ENCODE peak calls at places on chromosomes 13 and 19, in five cellular contexts. G is ovary, I is lower leg skin, A is uterus, S is spleen. Y is an unnamed sample.

GRCh38 chr13:110317093-110317492 is 10.0 kb downstream of the COL4A2 start:
- DNase-seq in G (no peak), I (peak), A (no peak), S (no peak), Y (no peak)

GRCh38 chr13:80337706-80338105 is 3.2 kb downstream of the SPRY2 start:
- DNase-seq in A (no peak), S (no peak), G (no peak), I (no peak), Y (no peak)

GRCh38 chr19:42062381-42062780 is 7.6 kb downstream of the GRIK5 start:
- DNase-seq in S (no peak), I (no peak), G (no peak), A (no peak), Y (no peak)

GRCh38 chr13:73956795-73957408 is 177.3 kb downstream of the KLF12 start:
- DNase-seq in I (no peak), S (no peak), A (no peak), G (no peak), Y (no peak)

GRCh38 chr13:46679369-46680180 is 117.4 kb downstream of the ESD start:
- DNase-seq in A (peak), S (peak), G (no peak), I (no peak), Y (no peak)

GRCh38 chr13:95552539-95553270 is at the start of gene CLDN10:
- DNase-seq in G (no peak), S (peak), I (no peak), A (no peak), Y (no peak)

GRCh38 chr13:37602743-37603381 is 4.3 kb upstream of the POSTN start:
- DNase-seq in I (no peak), S (no peak), G (no peak), A (no peak), Y (no peak)

GRCh38 chr13:109408596-109409382 is 377.6 kb downstream of the IRS2 start:
- DNase-seq in G (no peak), I (peak), S (no peak), A (no peak), Y (no peak)

GRCh38 chr19:54124393-54124792 is 8.8 kb downstream of the PRPF31 start:
- DNase-seq in S (no peak), A (no peak), I (no peak), G (no peak), Y (no peak)

GRCh38 chr13:75458696-75459422 is 23.1 kb downstream of the TBC1D4 start:
- DNase-seq in I (no peak), S (no peak), A (no peak), G (no peak), Y (no peak)

GRCh38 chr13:59477011-59477410 is 686.7 kb downstream of the DIAPH3 start:
- DNase-seq in S (no peak), G (no peak), I (no peak), A (no peak), Y (no peak)

GRCh38 chr13:26881154-26881553 is 120.6 kb upstream of the GPR12 start:
- DNase-seq in I (no peak), A (no peak), G (no peak), S (no peak), Y (no peak)

GRCh38 chr19:45138303-45138751 is 22.5 kb downstream of the NKPD1 start:
- DNase-seq in G (no peak), S (no peak), I (no peak), A (no peak), Y (no peak)

GRCh38 chr19:45484273-45484945 is 12.4 kb downstream of the RTN2 start:
- DNase-seq in G (peak), I (no peak), S (no peak), A (no peak), Y (no peak)

GRCh38 chr19:52898101-52898500 is 666 bp upstream of the ZNF320 start:
- DNase-seq in A (peak), S (peak), I (peak), G (peak), Y (no peak)

GRCh38 chr19:53813996-53814395 is 10.1 kb downstream of the NLRP12 start:
- DNase-seq in G (no peak), A (no peak), I (no peak), S (no peak), Y (no peak)

GRCh38 chr19:49894879-49895565 is 1.7 kb downstream of the IL4I1 start:
- DNase-seq in A (no peak), S (no peak), I (no peak), G (no peak), Y (no peak)

GRCh38 chr19:3095375-3096191 is 1.4 kb downstream of the GNA11 start:
- DNase-seq in S (peak), G (peak), I (no peak), A (no peak), Y (no peak)

GRCh38 chr13:50616101-50616500 is 227.4 kb downstream of the DLEU7 start:
- DNase-seq in A (no peak), I (no peak), G (no peak), S (no peak), Y (no peak)

GRCh38 chr19:53422551-53422950 is 9.2 kb upstream of the ZNF761 start:
- DNase-seq in I (no peak), A (no peak), G (no peak), S (no peak), Y (no peak)

GRCh38 chr19:41323430-41324125 is 13.6 kb downstream of the CCDC97 start:
- DNase-seq in A (peak), G (peak), I (peak), S (no peak), Y (peak)

GRCh38 chr13:42063105-42063504 is 14.7 kb downstream of the DGKH start:
- DNase-seq in S (no peak), I (no peak), A (no peak), G (no peak), Y (no peak)

GRCh38 chr13:86848716-86849115 is 822.5 kb upstream of the SLITRK5 start:
- DNase-seq in S (no peak), I (no peak), A (no peak), G (no peak), Y (no peak)

GRCh38 chr13:45511310-45512147 is 46.8 kb downstream of the COG3 start:
- DNase-seq in I (no peak), S (no peak), G (no peak), A (no peak), Y (no peak)

GRCh38 chr19:43611788-43612187 is at the start of gene SRRM5:
- DNase-seq in G (no peak), A (no peak), I (no peak), S (no peak), Y (no peak)

GRCh38 chr19:1949304-1950101 is 8.5 kb downstream of the CSNK1G2 start:
- DNase-seq in A (no peak), I (no peak), G (no peak), S (no peak), Y (no peak)
- TF ChIP-seq POLR2A in A (no peak), I (no peak), G (no peak), S (no peak), Y (no peak)

GRCh38 chr19:1087813-1088418 is 7.3 kb downstream of the POLR2E start:
- DNase-seq in S (peak), A (no peak), G (no peak), I (no peak), Y (no peak)
- TF ChIP-seq POLR2A in S (no peak), A (no peak), G (no peak), I (no peak), Y (no peak)

GRCh38 chr19:46704379-46705076 is 12.4 kb downstream of the PRKD2 start:
- DNase-seq in G (peak), I (peak), S (peak), A (peak), Y (peak)
- TF ChIP-seq POLR2A in G (no peak), I (no peak), S (no peak), A (no peak), Y (no peak)

GRCh38 chr19:35853038-35853756 is 893 bp upstream of the NPHS1 start:
- DNase-seq in I (no peak), S (no peak), A (no peak), G (no peak), Y (no peak)

GRCh38 chr19:35848486-35848885 is 3.8 kb downstream of the NPHS1 start:
- DNase-seq in G (no peak), I (no peak), S (no peak), A (no peak), Y (no peak)

GRCh38 chr19:35848919-35849505 is 3.3 kb downstream of the NPHS1 start:
- DNase-seq in I (no peak), A (no peak), S (no peak), G (no peak), Y (no peak)

GRCh38 chr19:35852029-35852780 is at the start of gene NPHS1:
- DNase-seq in I (no peak), G (no peak), A (no peak), S (no peak), Y (no peak)

DNA sequence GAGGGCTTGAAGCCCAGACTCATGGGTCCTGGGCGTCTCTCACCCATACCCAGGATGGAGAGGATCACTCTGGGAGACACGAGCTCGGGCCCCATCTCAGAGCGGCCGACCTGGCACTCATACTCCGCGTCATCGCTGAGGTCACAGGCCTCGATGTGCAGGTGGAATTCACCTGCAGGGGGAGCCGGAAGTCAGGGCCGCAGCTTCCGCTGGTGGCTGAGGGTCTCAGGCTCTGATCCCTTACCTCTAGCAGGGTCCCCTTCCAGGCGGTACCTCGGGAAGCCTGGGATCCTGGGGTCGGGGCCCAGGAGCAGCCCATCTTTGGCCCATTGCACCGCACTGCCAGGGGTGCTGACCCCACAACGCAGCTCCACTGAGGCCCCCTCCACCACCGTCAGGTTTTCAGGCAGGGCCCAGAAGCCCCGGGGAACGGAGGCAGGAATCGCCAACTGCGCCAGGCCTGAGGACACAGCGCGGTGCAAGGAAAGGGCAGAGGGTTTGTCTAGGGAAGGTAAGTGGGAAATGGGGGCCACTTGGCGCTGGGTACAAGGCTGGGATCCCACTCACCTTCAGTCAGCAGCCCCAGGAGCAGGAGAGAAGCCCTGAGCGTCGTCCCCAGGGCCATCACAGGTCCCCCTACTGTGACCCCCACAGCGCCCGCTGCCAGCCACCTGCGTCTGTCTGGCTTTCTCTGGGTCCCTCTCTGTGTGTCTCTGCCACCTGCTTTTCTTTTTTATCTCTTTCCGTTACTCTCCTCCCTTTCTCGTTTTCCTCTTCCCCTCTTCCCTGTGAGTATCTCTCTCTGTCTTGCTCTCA is 883 bp downstream of the NPHS1 start:
- DNase-seq in S (no peak), A (no peak), G (no peak), I (no peak), Y (no peak)
- TF ChIP-seq POLR2A in S (no peak), A (no peak), G (no peak), I (no peak), Y (no peak)

GRCh38 chr19:58543826-58544590 is at the start of gene TRIM28:
- DNase-seq in S (peak), G (peak), A (peak), I (peak), Y (peak)

GRCh38 chr19:58536852-58537798 is 6.7 kb upstream of the TRIM28 start:
- DNase-seq in I (no peak), A (no peak), S (no peak), G (no peak), Y (no peak)

GRCh38 chr19:58535857-58536256 is 8.0 kb upstream of the TRIM28 start:
- DNase-seq in A (no peak), G (no peak), I (no peak), S (no peak), Y (no peak)

DNA sequence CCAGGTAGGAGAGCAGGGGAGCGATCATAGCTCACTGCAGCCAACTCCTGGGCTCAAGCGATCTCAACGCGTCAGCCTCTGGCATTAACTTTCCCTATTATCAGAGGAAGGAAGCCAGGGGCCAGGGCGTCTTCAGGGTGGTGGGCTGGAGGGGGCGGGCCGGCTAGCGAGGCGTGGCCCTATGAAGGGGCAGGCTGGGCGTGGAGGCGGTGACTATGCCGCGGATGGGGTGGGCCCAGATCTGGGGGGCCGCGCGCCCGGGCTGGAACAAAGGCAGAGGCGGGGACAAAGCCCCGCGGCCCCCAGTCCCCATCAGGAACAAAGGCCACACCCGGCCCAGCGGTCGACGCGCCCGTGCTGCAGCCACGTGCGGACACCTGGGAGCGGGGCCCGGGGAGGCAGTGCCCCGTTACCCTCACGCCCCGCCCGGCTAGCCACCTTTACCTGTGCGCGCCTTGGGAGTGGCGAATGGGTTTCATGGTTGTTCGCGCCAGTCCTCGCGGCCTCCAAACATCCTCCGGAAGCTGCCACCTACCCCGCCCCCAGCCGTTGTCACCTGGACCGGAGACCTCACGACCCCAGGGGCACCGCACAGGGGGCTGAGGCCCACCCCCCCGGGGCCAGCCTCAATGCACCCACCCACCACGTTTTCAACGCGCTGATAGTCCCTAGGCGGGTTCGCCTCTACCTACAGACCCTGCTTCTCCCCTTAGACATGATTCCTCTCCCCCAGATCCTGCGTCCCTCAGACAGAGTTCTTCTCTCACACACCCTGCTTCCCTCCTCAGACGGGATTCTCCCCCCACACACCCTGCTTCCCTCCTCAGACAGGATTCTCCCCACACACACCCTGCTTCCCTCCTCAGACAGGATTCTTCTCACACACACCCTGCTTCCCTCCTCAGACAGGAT is 5.4 kb upstream of the TRIM28 start:
- DNase-seq in G (no peak), I (peak), S (no peak), A (no peak), Y (peak)
- TF ChIP-seq POLR2A in G (no peak), I (no peak), S (no peak), A (peak), Y (no peak)

DNA sequence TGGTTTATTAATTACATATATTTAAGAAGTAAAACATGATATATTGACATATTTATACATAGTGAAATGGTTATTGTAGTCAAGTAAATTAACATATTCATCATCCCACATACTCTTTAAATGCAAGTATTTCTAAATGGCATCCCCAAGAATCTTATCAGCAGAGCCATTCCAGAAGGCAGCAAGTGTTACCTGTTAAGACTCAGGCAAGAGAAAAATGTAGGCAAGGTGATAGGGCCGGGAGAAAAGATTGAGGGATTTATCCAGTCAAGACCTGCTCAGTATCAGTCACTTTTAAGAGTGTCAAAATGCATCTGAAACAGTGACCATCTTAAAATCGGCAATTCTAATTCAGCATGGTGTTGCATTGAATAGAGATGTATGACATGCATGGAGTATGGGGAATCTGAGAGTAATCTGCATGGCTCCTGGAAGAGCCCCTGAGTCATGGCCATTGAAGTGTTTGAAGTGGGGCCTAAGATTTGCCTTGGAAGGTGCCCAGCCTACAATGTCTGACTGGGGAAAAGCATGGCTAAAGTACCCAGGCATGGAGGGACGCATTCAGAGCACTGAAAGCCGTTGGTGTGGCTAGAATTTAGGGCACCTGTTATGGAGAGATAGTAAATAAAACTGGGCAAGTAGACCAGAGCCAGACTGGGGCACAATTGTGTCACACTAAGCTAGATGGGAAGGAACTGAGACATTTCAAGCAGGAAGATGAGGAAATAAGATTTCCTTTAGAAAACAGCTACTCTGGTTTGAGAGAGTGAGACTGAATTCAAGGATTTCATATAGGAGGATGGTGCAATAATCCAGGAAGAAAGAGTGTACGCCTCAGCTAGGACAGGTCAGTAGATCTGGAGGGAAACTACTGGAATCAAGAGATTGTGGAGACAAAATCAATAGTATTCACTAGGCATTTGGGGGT is 25.0 kb upstream of the C1QTNF9B start:
- DNase-seq in I (no peak), S (no peak), G (no peak), A (no peak), Y (no peak)
- TF ChIP-seq POLR2A in I (no peak), S (no peak), G (no peak), A (no peak), Y (no peak)

GRCh38 chr19:7618366-7618765 is 11.0 kb downstream of the XAB2 start:
- DNase-seq in I (no peak), G (no peak), S (no peak), A (no peak), Y (no peak)
- TF ChIP-seq POLR2A in I (no peak), G (no peak), S (no peak), A (no peak), Y (no peak)

GRCh38 chr19:10896851-10897526 is 25.6 kb downstream of the CARM1 start:
- DNase-seq in A (no peak), G (no peak), I (no peak), S (no peak), Y (no peak)

GRCh38 chr19:10892256-10892655 is 20.9 kb downstream of the CARM1 start:
- DNase-seq in S (no peak), I (no peak), A (no peak), G (no peak), Y (no peak)

GRCh38 chr19:10895363-10895762 is 24.0 kb downstream of the CARM1 start:
- DNase-seq in I (no peak), G (no peak), S (no peak), A (no peak), Y (no peak)

GRCh38 chr19:10895920-10896319 is 24.6 kb downstream of the CARM1 start:
- DNase-seq in S (no peak), I (no peak), A (no peak), G (no peak), Y (no peak)

DNA sequence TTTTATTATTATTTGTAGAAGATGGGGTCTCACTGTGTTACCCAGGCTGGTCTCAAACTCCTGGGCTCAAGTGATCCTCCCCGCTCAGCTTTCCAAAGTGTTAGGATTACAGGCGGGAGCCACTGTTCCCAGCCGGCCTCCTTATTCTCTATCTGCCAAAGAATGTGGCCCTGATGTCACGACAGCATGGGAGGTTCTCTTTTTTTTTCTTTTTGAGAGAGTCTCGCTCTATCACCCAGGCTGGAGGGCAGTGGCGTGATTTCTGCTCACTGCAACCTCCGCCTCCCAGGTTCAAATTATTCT is 23.5 kb downstream of the CARM1 start:
- DNase-seq in G (no peak), A (no peak), S (no peak), I (no peak), Y (no peak)
- TF ChIP-seq POLR2A in G (no peak), A (no peak), S (no peak), I (no peak), Y (no peak)

DNA sequence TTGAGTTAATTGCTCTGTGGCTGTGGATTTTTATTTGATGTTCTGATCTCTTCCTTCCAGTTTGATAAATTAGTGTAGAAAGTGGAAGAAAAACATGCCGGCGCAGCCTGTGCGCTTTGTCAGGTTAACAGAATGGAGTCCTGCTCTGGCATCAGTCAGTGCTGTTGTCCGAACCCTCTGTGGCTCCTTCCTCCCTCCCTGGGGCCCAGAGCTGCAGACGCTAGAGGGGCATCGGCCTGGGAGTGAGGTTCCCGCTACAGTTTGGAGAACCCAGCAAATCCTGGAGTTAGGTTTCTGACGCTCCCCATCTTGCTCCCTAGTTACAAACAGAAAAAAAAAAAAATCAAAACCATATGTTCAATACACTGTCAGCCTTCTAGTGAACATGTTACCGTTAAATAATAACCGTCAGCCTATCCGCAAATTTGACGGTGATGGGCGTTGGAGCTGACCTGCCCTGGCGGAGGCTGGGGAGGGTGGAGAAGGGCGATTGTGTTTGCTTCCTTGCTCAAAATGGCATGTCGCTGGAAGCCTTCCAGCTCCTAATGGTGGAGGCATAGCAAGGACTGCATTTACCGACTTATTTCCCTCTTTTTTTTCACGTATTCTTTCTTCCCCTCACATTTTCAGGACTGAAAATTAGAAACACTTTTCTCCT is 13.5 kb downstream of the MBNL2 start:
- DNase-seq in A (no peak), S (no peak), G (no peak), I (no peak), Y (no peak)
- TF ChIP-seq POLR2A in A (no peak), S (no peak), G (no peak), I (no peak), Y (no peak)

Y was measured in sigmoid colon.